ENCODE peak calls at places on chromosomes 2 and 18, in ten cellular contexts. M, H, V, Q, K, F, J, G, C and S are unnamed samples.

GRCh38 chr18:50590625-50591024 is 30.7 kb downstream of the MAPK4 start:
- DNase-seq in G (no peak), Q (no peak), F (no peak), K (no peak), M (no peak), C (no peak), V (no peak), H (no peak), J (no peak), S (no peak)

GRCh38 chr18:69969491-69969890 is 21.8 kb upstream of the CD226 start:
- DNase-seq in V (no peak), G (no peak), C (no peak), J (peak), H (no peak), Q (no peak), K (no peak), F (no peak), M (peak), S (no peak)

GRCh38 chr2:230358305-230358704 is 31.3 kb downstream of the SP140L start:
- DNase-seq in M (peak), K (no peak), H (no peak), C (peak), Q (no peak), V (no peak), G (peak), F (no peak), J (no peak), S (no peak)

GRCh38 chr2:24471662-24472061 is 19.4 kb upstream of the NCOA1 start:
- DNase-seq in Q (no peak), C (no peak), K (no peak), M (no peak), F (no peak), J (peak), G (no peak), H (no peak), V (no peak), S (no peak)

GRCh38 chr2:226414313-226414712 is 385.3 kb downstream of the IRS1 start:
- DNase-seq in M (no peak), K (no peak), H (no peak), J (no peak), F (no peak), Q (no peak), V (no peak), C (no peak), G (peak), S (no peak)

GRCh38 chr2:168773719-168774521 is 28.5 kb upstream of the NOSTRIN start:
- DNase-seq in H (peak), M (peak), Q (peak), K (peak), C (peak), V (peak), J (peak), F (peak), G (peak), S (peak)

GRCh38 chr2:187575081-187576067 is 21.1 kb upstream of the TFPI start:
- DNase-seq in F (no peak), K (no peak), M (peak), H (no peak), C (peak), G (peak), Q (peak), J (no peak), V (no peak), S (no peak)

GRCh38 chr2:195575879-195576391 is 81.1 kb upstream of the SLC39A10 start:
- DNase-seq in C (peak), Q (no peak), K (no peak), M (peak), H (no peak), V (no peak), J (peak), G (peak), F (no peak), S (no peak)

GRCh38 chr2:160022162-160022561 is 40.3 kb downstream of the PLA2R1 start:
- DNase-seq in F (no peak), C (no peak), J (peak), V (no peak), H (no peak), Q (no peak), M (no peak), K (no peak), G (peak), S (no peak)

GRCh38 chr2:119066272-119066804 is 92.2 kb downstream of the C1QL2 start:
- DNase-seq in M (no peak), V (no peak), H (no peak), G (no peak), K (no peak), F (no peak), C (no peak), J (no peak), Q (no peak), S (no peak)

GRCh38 chr2:140416577-140416976 is 1636.4 kb upstream of the NXPH2 start:
- DNase-seq in V (no peak), H (no peak), J (no peak), M (no peak), C (no peak), K (no peak), G (peak), F (no peak), Q (no peak), S (no peak)

GRCh38 chr2:10787176-10787968 is 25.2 kb downstream of the PDIA6 start:
- DNase-seq in G (peak), H (no peak), Q (no peak), M (peak), J (peak), C (no peak), K (no peak), F (no peak), V (no peak), S (no peak)

GRCh38 chr2:240963376-240964220 is 34.8 kb upstream of the SNED1 start:
- DNase-seq in F (no peak), M (no peak), G (no peak), J (no peak), K (no peak), V (peak), Q (no peak), H (no peak), C (no peak), S (no peak)

GRCh38 chr2:226743911-226744310 is 55.7 kb downstream of the IRS1 start:
- DNase-seq in V (no peak), G (no peak), F (no peak), K (no peak), H (no peak), J (no peak), M (no peak), Q (no peak), C (peak), S (no peak)

GRCh38 chr2:9334722-9335121 is 88.6 kb downstream of the ITGB1BP1 start:
- DNase-seq in F (no peak), K (no peak), Q (no peak), M (no peak), V (no peak), G (no peak), H (no peak), C (no peak), J (no peak), S (no peak)

GRCh38 chr2:51795248-51795888 is 763.4 kb upstream of the NRXN1 start:
- DNase-seq in G (no peak), K (no peak), F (no peak), J (peak), H (no peak), M (no peak), V (no peak), Q (no peak), C (no peak), S (peak)

GRCh38 chr2:3600256-3600855 is 5.4 kb downstream of the COLEC11 start:
- DNase-seq in V (no peak), F (no peak), G (no peak), M (no peak), C (no peak), H (no peak), J (no peak), Q (no peak), K (no peak), S (no peak)

GRCh38 chr2:152465541-152465940 is 130.6 kb downstream of the FMNL2 start:
- DNase-seq in J (no peak), M (no peak), H (no peak), V (no peak), K (no peak), F (no peak), G (no peak), C (no peak), Q (no peak), S (no peak)

GRCh38 chr18:57441395-57441794 is 6.2 kb downstream of the ONECUT2 start:
- DNase-seq in Q (no peak), H (no peak), C (no peak), K (no peak), F (no peak), J (no peak), G (no peak), M (no peak), V (no peak), S (no peak)

GRCh38 chr18:13550446-13551304 is 175.7 kb downstream of the FAM210A start:
- DNase-seq in H (no peak), M (no peak), V (no peak), Q (no peak), C (no peak), F (no peak), K (no peak), J (no peak), G (no peak), S (no peak)

GRCh38 chr2:162090109-162090508 is 16.1 kb upstream of the DPP4 start:
- DNase-seq in J (no peak), C (peak), M (peak), K (no peak), F (no peak), V (no peak), Q (no peak), H (no peak), G (peak), S (peak)
- H3K4me3 ChIP-seq in J (no peak), C (no peak), M (no peak), K (no peak), F (no peak), V (no peak), Q (no peak), H (no peak), G (no peak), S (no peak)

GRCh38 chr2:219688560-219689445 is 61.4 kb downstream of the SLC4A3 start:
- DNase-seq in K (peak), M (peak), F (no peak), G (peak), Q (no peak), C (peak), J (no peak), V (no peak), H (no peak), S (no peak)

GRCh38 chr2:219687882-219688559 is 60.6 kb downstream of the SLC4A3 start:
- DNase-seq in C (no peak), J (no peak), K (no peak), Q (no peak), G (no peak), V (no peak), F (no peak), M (no peak), H (no peak), S (no peak)

GRCh38 chr2:219692521-219692920 is 65.1 kb downstream of the SLC4A3 start:
- DNase-seq in V (no peak), M (no peak), F (no peak), Q (no peak), J (no peak), H (no peak), C (no peak), G (no peak), K (no peak), S (no peak)

GRCh38 chr2:219691551-219691950 is 64.1 kb downstream of the SLC4A3 start:
- DNase-seq in J (no peak), C (no peak), V (no peak), G (no peak), K (no peak), F (no peak), M (no peak), H (no peak), Q (no peak), S (no peak)

GRCh38 chr2:219689676-219690628 is 62.5 kb downstream of the SLC4A3 start:
- DNase-seq in M (peak), J (peak), Q (no peak), C (peak), F (peak), H (no peak), K (peak), G (peak), V (no peak), S (peak)
- TF ChIP-seq CTCF in M (peak), J (peak), Q (peak), C (peak), F (peak), H (peak), K (peak), G (peak), V (peak), S (peak)

DNA sequence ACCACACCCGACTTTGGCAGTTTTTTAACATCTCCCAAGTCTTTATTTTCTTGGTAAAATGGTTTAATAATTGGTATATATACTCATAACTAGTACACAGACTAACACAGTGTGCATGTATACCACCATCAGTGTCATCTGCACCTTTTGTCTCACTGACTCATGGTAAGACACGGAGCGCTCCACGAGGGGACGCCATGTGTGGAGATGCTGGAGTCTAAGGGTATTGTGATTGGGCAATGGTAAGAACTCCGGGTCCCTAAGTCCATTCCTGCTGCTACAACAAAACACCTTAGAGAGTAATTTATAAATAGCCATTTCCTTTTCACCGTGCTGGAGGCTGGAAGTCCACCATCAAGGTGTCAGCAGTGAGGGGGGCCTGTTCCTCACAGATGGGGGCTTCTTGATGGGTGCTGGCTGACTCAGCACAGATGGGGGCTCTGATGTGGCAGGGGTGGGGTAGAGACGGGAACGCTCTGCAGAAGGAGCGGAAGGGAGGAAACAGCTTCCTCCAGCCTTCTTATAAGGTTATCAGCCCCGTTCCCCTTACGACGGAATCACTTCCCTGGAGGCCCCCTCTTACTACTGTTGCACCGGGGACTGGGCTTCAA is 42.0 kb upstream of the EDAR start:
- DNase-seq in H (no peak), V (no peak), K (no peak), M (no peak), Q (no peak), F (no peak), C (no peak), G (no peak), J (no peak), S (no peak)
- H3K4me3 ChIP-seq in H (peak), V (peak), K (peak), M (no peak), Q (peak), F (peak), C (no peak), G (no peak), J (peak), S (no peak)

GRCh38 chr2:228699400-228699799 is 517.9 kb upstream of the SPHKAP start:
- DNase-seq in V (no peak), C (peak), F (no peak), K (no peak), H (no peak), G (peak), M (peak), Q (no peak), J (no peak), S (no peak)
- TF ChIP-seq CTCF in V (peak), C (peak), F (no peak), K (peak), H (no peak), G (peak), M (peak), Q (peak), J (no peak), S (no peak)

DNA sequence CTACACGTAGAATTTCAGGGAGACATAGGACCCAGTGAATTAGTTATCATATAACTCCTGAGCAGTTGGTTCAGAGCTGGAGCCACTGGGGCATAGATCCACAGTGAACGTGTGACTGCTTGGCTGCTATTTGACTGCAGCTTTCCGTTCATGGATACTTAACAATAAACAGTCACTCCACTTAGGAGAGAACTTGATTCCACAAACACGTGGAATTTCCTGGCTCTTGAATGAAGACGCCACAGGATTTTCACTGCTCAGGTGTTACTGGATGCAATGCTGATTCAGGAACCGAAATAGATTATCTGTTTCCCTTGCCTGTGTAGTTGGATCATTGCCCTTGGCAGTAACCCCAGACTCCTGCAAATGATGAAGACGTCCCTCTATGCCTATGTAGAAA is 679.1 kb upstream of the ZEB2 start:
- DNase-seq in G (no peak), Q (no peak), V (no peak), J (no peak), K (no peak), M (no peak), C (no peak), F (no peak), H (no peak), S (no peak)
- H3K4me3 ChIP-seq in G (no peak), Q (no peak), V (no peak), J (no peak), K (no peak), M (no peak), C (no peak), F (no peak), H (no peak), S (no peak)

GRCh38 chr2:221914334-221914733 is 342.2 kb upstream of the EPHA4 start:
- DNase-seq in K (no peak), H (no peak), Q (no peak), J (no peak), M (peak), G (no peak), F (no peak), C (peak), V (no peak), S (no peak)

GRCh38 chr2:221911890-221912289 is 339.8 kb upstream of the EPHA4 start:
- DNase-seq in H (no peak), G (no peak), C (no peak), Q (no peak), K (no peak), M (no peak), V (no peak), F (no peak), J (no peak), S (no peak)

GRCh38 chr2:221911316-221911715 is 339.2 kb upstream of the EPHA4 start:
- DNase-seq in F (no peak), V (no peak), Q (no peak), J (peak), M (peak), K (no peak), H (no peak), G (no peak), C (no peak), S (no peak)

GRCh38 chr2:221915926-221916325 is 343.8 kb upstream of the EPHA4 start:
- DNase-seq in K (no peak), Q (no peak), F (no peak), G (no peak), J (no peak), V (no peak), C (no peak), M (no peak), H (no peak), S (no peak)
- TF ChIP-seq CTCF in K (no peak), Q (no peak), F (no peak), G (no peak), J (no peak), V (no peak), C (no peak), M (no peak), H (no peak), S (no peak)

GRCh38 chr2:176106636-176107539 is at the start of gene HOXD11:
- DNase-seq in V (no peak), H (no peak), J (peak), F (no peak), G (no peak), K (peak), C (no peak), M (peak), Q (no peak), S (no peak)

GRCh38 chr2:176105078-176105726 is 1.9 kb upstream of the HOXD11 start:
- DNase-seq in J (no peak), C (no peak), M (no peak), V (no peak), Q (no peak), G (no peak), H (no peak), F (no peak), K (peak), S (no peak)

GRCh38 chr2:176104338-176105077 is 2.6 kb upstream of the HOXD11 start:
- DNase-seq in G (no peak), Q (no peak), J (peak), F (no peak), M (no peak), C (no peak), H (no peak), V (no peak), K (peak), S (no peak)

GRCh38 chr2:176107731-176108181 is 676 bp downstream of the HOXD11 start:
- DNase-seq in J (no peak), V (no peak), H (no peak), M (no peak), K (peak), F (no peak), Q (no peak), C (no peak), G (no peak), S (no peak)

DNA sequence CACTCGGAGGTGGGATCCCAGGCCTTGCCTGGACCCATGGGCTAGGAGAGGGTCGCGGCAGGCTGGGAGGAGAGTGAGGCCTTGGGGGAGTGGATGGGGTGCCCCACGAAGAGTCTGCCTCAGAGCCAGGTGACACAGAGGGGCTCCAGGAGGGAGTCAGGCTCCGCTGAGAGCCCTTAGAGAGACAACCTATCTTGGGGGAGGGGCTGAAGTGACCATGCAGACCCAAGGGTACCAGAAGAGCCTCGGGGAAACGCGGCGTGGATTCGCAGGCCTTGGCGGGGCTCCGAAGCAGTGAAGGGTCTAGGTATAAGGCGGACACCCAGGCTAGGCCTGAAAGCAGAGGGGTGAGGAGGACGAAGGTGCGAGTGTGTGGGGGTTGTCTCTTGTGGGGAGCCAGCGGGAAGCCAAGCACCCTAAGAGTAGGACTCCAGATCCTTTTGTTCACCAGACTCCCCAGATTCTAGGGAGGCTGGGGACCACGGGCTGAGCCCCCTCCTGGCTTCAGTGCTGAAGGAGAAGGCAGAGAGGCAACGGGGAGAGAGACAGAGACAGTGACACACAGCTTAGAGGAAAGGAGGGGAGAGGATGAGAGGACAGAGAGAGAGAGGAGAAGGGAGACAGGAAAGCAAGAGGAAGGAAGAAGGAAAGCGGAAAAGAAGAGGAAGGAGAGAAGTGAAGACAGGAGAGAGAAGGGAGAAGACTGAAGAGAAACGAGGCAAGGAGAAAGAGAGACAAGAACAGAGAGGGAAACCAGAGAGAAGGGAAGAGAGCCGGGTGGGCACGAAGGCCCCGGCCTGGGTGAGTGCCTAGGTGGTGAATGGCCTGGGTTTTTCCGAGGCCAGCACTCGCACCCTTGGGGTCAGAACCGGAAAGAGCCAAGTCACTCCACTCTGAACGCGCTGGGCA is 1.1 kb upstream of the HOXD11 start:
- DNase-seq in M (no peak), H (no peak), V (no peak), C (no peak), K (peak), G (no peak), Q (no peak), F (no peak), J (no peak), S (no peak)
- H3K4me3 ChIP-seq in M (no peak), H (no peak), V (peak), C (no peak), K (no peak), G (no peak), Q (no peak), F (no peak), J (no peak), S (no peak)

DNA sequence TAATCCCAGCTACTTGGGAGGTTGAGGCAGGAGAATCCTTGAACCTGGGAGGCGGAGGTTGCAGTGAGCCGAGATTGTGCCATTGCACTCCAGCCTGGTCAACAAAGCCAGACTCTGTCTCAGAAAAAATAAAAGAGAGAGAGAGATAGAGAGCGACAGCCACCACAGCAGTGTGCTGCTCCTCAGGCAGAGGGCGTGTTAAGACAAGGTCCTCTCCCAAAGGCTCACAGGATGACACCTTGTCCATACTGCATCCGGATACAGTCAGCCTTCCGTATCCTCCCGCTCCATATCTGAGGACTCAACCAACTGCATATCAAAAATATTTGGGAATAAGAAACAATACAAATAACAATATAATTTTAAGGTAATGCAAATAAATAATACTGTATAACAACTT is 20.1 kb downstream of the ARL4C start:
- DNase-seq in Q (no peak), K (no peak), G (no peak), H (no peak), F (no peak), J (no peak), V (no peak), M (no peak), C (no peak), S (no peak)
- TF ChIP-seq CTCF in Q (no peak), K (no peak), G (no peak), H (no peak), F (no peak), J (no peak), V (no peak), M (no peak), C (no peak), S (no peak)

GRCh38 chr18:79507076-79507545 is 111.4 kb downstream of the NFATC1 start:
- DNase-seq in M (peak), G (peak), J (peak), K (peak), V (peak), C (peak), Q (no peak), H (peak), F (peak), S (no peak)
- H3K4me3 ChIP-seq in M (peak), G (peak), J (no peak), K (peak), V (peak), C (no peak), Q (no peak), H (peak), F (no peak), S (no peak)